ENCODE peak calls at places on chromosomes 2 and 18, in four cellular contexts. One of them, this sample, is unnamed.
A peak's percentile ranks its signal among the peaks of the same experiment; 100 is the strongest.

GRCh38 chr2:151973901-151974199 is 125.0 kb downstream of the CACNB4 start:
- DNase-seq in T-helper 9 cell: no peak
- DNase-seq in GM12892: no peak
- DNase-seq in islet precursor cell: peak; percentile 93
- DNase-seq in this sample: no peak

GRCh38 chr2:163210430-163210918 is 371.9 kb upstream of the KCNH7 start:
- DNase-seq in T-helper 9 cell: no peak
- DNase-seq in GM12892: no peak
- DNase-seq in islet precursor cell: no peak
- DNase-seq in this sample: no peak

GRCh38 chr2:43018179-43019024 is 208.0 kb downstream of the ZFP36L2 start:
- DNase-seq in T-helper 9 cell: no peak
- DNase-seq in GM12892: no peak
- DNase-seq in islet precursor cell: no peak
- DNase-seq in this sample: no peak

GRCh38 chr2:229268626-229269025 is 2.5 kb downstream of the PID1 start:
- DNase-seq in T-helper 9 cell: no peak
- DNase-seq in GM12892: no peak
- DNase-seq in islet precursor cell: no peak
- DNase-seq in this sample: no peak

GRCh38 chr2:190717306-190717705 is 68.4 kb downstream of the NAB1 start:
- DNase-seq in T-helper 9 cell: no peak
- DNase-seq in GM12892: no peak
- DNase-seq in islet precursor cell: no peak
- DNase-seq in this sample: no peak

GRCh38 chr2:230018153-230018552 is 50.6 kb downstream of the SLC16A14 start:
- DNase-seq in T-helper 9 cell: no peak
- DNase-seq in GM12892: no peak
- DNase-seq in islet precursor cell: no peak
- DNase-seq in this sample: no peak

GRCh38 chr2:221596192-221596591 is 24.1 kb upstream of the EPHA4 start:
- DNase-seq in T-helper 9 cell: no peak
- DNase-seq in GM12892: no peak
- DNase-seq in islet precursor cell: no peak
- DNase-seq in this sample: no peak

GRCh38 chr2:219441451-219442205 is 7.0 kb downstream of the SPEG start:
- DNase-seq in T-helper 9 cell: peak; percentile 61
- DNase-seq in GM12892: no peak
- DNase-seq in islet precursor cell: peak; percentile 73
- DNase-seq in this sample: peak; percentile 86

GRCh38 chr2:215573495-215573894 is 137.6 kb upstream of the FN1 start:
- DNase-seq in T-helper 9 cell: no peak
- DNase-seq in GM12892: no peak
- DNase-seq in islet precursor cell: no peak
- DNase-seq in this sample: no peak

GRCh38 chr2:86623549-86624547 is at the start of gene RNF103:
- DNase-seq in T-helper 9 cell: peak; percentile 92
- DNase-seq in GM12892: peak; percentile 84
- DNase-seq in islet precursor cell: peak; percentile 95
- DNase-seq in this sample: peak; percentile 91

GRCh38 chr2:217204358-217204757 is 344.5 kb upstream of the TNP1 start:
- DNase-seq in T-helper 9 cell: no peak
- DNase-seq in GM12892: no peak
- DNase-seq in islet precursor cell: no peak
- DNase-seq in this sample: no peak

GRCh38 chr18:21593540-21594257 is 6.8 kb downstream of the ESCO1 start:
- DNase-seq in T-helper 9 cell: no peak
- DNase-seq in GM12892: no peak
- DNase-seq in islet precursor cell: no peak
- DNase-seq in this sample: peak; percentile 22

GRCh38 chr2:42812899-42813479 is 20.6 kb upstream of the HAAO start:
- DNase-seq in T-helper 9 cell: no peak
- DNase-seq in GM12892: no peak
- DNase-seq in islet precursor cell: no peak
- DNase-seq in this sample: no peak

GRCh38 chr2:2098458-2099167 is 232.5 kb downstream of the MYT1L start:
- DNase-seq in T-helper 9 cell: no peak
- DNase-seq in GM12892: no peak
- DNase-seq in islet precursor cell: no peak
- DNase-seq in this sample: no peak

GRCh38 chr2:108975613-108976435 is 13.2 kb downstream of the EDAR start:
- DNase-seq in T-helper 9 cell: no peak
- DNase-seq in GM12892: no peak
- DNase-seq in islet precursor cell: no peak
- DNase-seq in this sample: no peak

GRCh38 chr18:72866901-72867701 is 686 bp downstream of the NETO1 start:
- DNase-seq in T-helper 9 cell: no peak
- DNase-seq in GM12892: peak; percentile 13
- DNase-seq in islet precursor cell: peak; percentile 62
- DNase-seq in this sample: peak; percentile 38

GRCh38 chr2:38076250-38076709 is 329 bp upstream of the CYP1B1 start:
- DNase-seq in T-helper 9 cell: no peak
- DNase-seq in GM12892: peak; percentile 55
- DNase-seq in islet precursor cell: peak; percentile 91
- DNase-seq in this sample: peak; percentile 81

GRCh38 chr2:160871096-160871495 is 289.1 kb upstream of the TANK start:
- DNase-seq in T-helper 9 cell: no peak
- DNase-seq in GM12892: no peak
- DNase-seq in islet precursor cell: no peak
- DNase-seq in this sample: no peak

GRCh38 chr18:44818668-44819403 is 138.1 kb downstream of the SETBP1 start:
- DNase-seq in T-helper 9 cell: no peak
- DNase-seq in GM12892: peak; percentile 18
- DNase-seq in islet precursor cell: no peak
- DNase-seq in this sample: no peak

GRCh38 chr2:37554157-37554515 is 117.3 kb downstream of the CDC42EP3 start:
- DNase-seq in T-helper 9 cell: no peak
- DNase-seq in GM12892: no peak
- DNase-seq in islet precursor cell: no peak
- DNase-seq in this sample: no peak

GRCh38 chr18:70322928-70323327 is 34.1 kb downstream of the SOCS6 start:
- DNase-seq in T-helper 9 cell: no peak
- DNase-seq in GM12892: no peak
- DNase-seq in islet precursor cell: no peak
- DNase-seq in this sample: no peak

GRCh38 chr2:228841877-228842276 is 429.2 kb downstream of the PID1 start:
- DNase-seq in T-helper 9 cell: no peak
- DNase-seq in GM12892: no peak
- DNase-seq in islet precursor cell: no peak
- DNase-seq in this sample: no peak

GRCh38 chr2:121999273-121999672 is 243.8 kb downstream of the TSN start:
- DNase-seq in T-helper 9 cell: no peak
- DNase-seq in GM12892: no peak
- DNase-seq in islet precursor cell: peak; percentile 44
- DNase-seq in this sample: no peak

GRCh38 chr2:47360937-47361336 is 42.0 kb upstream of the MSH2 start:
- DNase-seq in T-helper 9 cell: no peak
- DNase-seq in GM12892: no peak
- DNase-seq in islet precursor cell: no peak
- DNase-seq in this sample: no peak

GRCh38 chr2:237482485-237482884 is 4.6 kb upstream of the MLPH start:
- DNase-seq in T-helper 9 cell: no peak
- DNase-seq in GM12892: no peak
- DNase-seq in islet precursor cell: peak; percentile 75
- DNase-seq in this sample: no peak

GRCh38 chr2:229586746-229587705 is 127.3 kb downstream of the DNER start:
- DNase-seq in T-helper 9 cell: no peak
- DNase-seq in GM12892: peak; percentile 35
- DNase-seq in islet precursor cell: peak; percentile 92
- DNase-seq in this sample: peak; percentile 54

GRCh38 chr2:36420569-36421164 is 65.1 kb downstream of the CRIM1 start:
- DNase-seq in T-helper 9 cell: no peak
- DNase-seq in GM12892: no peak
- DNase-seq in islet precursor cell: no peak
- DNase-seq in this sample: no peak

GRCh38 chr18:26436176-26437031 is 111.9 kb downstream of the KCTD1 start:
- DNase-seq in T-helper 9 cell: no peak
- DNase-seq in GM12892: no peak
- DNase-seq in islet precursor cell: peak; percentile 81
- DNase-seq in this sample: no peak